ENCODE peak calls at places on chromosomes 13 and 19, in ten cellular contexts. I is activated CD8-positive, alpha-beta memory T cell treated with anti-CD3 and anti-CD28 coated beads for 1 hour; A is NCI-H748 treated with DMSO at 0.1 percent for 48 hours; R is A172; C is amniotic stem cell; P is AG04450; J is T-helper 1 cell; H is HEK293T; O is tibial artery; M is lung. L is an unnamed sample.

GRCh38 chr19:6481541-6482342 is at the start of gene DENND1C:
- DNase-seq in I (no peak), A (no peak), R (peak), C (no peak), P (no peak), J (peak), H (peak), O (no peak), M (no peak), L (no peak)

GRCh38 chr13:33543631-33544030 is 258.1 kb upstream of the STARD13 start:
- DNase-seq in I (no peak), A (peak), R (peak), C (no peak), P (no peak), J (no peak), H (no peak), O (no peak), M (no peak), L (no peak)

GRCh38 chr13:32428581-32429072 is 697 bp upstream of the N4BP2L1 start:
- DNase-seq in I (no peak), A (no peak), R (no peak), C (no peak), P (no peak), J (no peak), H (no peak), O (no peak), M (no peak), L (no peak)

GRCh38 chr13:50326271-50326670 is 311.0 kb downstream of the KCNRG start:
- DNase-seq in I (no peak), A (no peak), R (no peak), C (no peak), P (no peak), J (no peak), H (no peak), O (no peak), M (no peak), L (no peak)

GRCh38 chr13:45564108-45564507 is 51.4 kb downstream of the ERICH6B start:
- DNase-seq in I (no peak), A (no peak), R (no peak), C (peak), P (peak), J (no peak), H (no peak), O (no peak), M (peak), L (peak)

GRCh38 chr13:84126671-84127171 is 244.4 kb upstream of the SLITRK1 start:
- DNase-seq in I (no peak), A (peak), R (no peak), C (no peak), P (no peak), J (no peak), H (no peak), O (no peak), M (no peak), L (no peak)

GRCh38 chr13:47549219-47549752 is 451.8 kb downstream of the SUCLA2 start:
- DNase-seq in I (no peak), A (no peak), R (no peak), C (no peak), P (no peak), J (no peak), H (no peak), O (no peak), M (no peak), L (no peak)

GRCh38 chr13:36819811-36820140 is 754 bp downstream of the RFXAP start:
- DNase-seq in I (no peak), A (no peak), R (no peak), C (no peak), P (no peak), J (peak), H (peak), O (no peak), M (no peak), L (no peak)

GRCh38 chr13:20195846-20196245 is 3.1 kb upstream of the GJB2 start:
- DNase-seq in I (no peak), A (no peak), R (no peak), C (no peak), P (no peak), J (no peak), H (no peak), O (no peak), M (no peak), L (no peak)

GRCh38 chr13:99380921-99381645 is 73.9 kb upstream of the GPR183 start:
- DNase-seq in I (no peak), A (no peak), R (no peak), C (no peak), P (no peak), J (peak), H (no peak), O (no peak), M (no peak), L (no peak)

GRCh38 chr13:75432045-75432444 is 49.9 kb downstream of the TBC1D4 start:
- DNase-seq in I (no peak), A (no peak), R (no peak), C (no peak), P (no peak), J (no peak), H (no peak), O (no peak), M (no peak), L (no peak)

GRCh38 chr13:98297043-98297442 is 120.0 kb upstream of the RNF113B start:
- DNase-seq in I (no peak), A (peak), R (no peak), C (no peak), P (no peak), J (no peak), H (no peak), O (no peak), M (no peak), L (no peak)